ENCODE peak calls at places on chromosomes 2 and 18, in seven cellular contexts. R is retinal pigment epithelial cell; F is renal cortical epithelial cell; Q is activated CD8-positive, alpha-beta memory T cell treated with anti-CD3 and anti-CD28 coated beads for 48 hours; I is HFFc6; W is T-helper 1 cell; M is neural crest cell. J is an unnamed sample.

GRCh38 chr2:173763641-173764040 is 201.5 kb downstream of the SP3 start:
- DNase-seq in R (no peak), F (no peak), Q (no peak), I (no peak), W (no peak), M (no peak), J (no peak)

GRCh38 chr2:120419073-120419472 is 73.1 kb downstream of the INHBB start:
- DNase-seq in R (no peak), F (no peak), Q (no peak), I (no peak), W (no peak), M (no peak), J (peak)

GRCh38 chr18:13791181-13791580 is 32.8 kb upstream of the MC5R start:
- DNase-seq in R (no peak), F (peak), Q (no peak), I (no peak), W (no peak), M (no peak), J (no peak)

GRCh38 chr2:8965573-8965972 is 37.9 kb downstream of the MBOAT2 start:
- DNase-seq in R (no peak), F (no peak), Q (no peak), I (no peak), W (no peak), M (no peak), J (no peak)

GRCh38 chr2:19607400-19607799 is 249.0 kb upstream of the OSR1 start:
- DNase-seq in R (no peak), F (peak), Q (no peak), I (peak), W (no peak), M (no peak), J (no peak)

GRCh38 chr18:77761332-77761731 is 511.7 kb downstream of the GALR1 start:
- DNase-seq in R (no peak), F (no peak), Q (no peak), I (no peak), W (no peak), M (no peak), J (no peak)

GRCh38 chr2:231015462-231015861 is 19.5 kb downstream of the SPATA3 start:
- DNase-seq in R (no peak), F (no peak), Q (no peak), I (no peak), W (no peak), M (peak), J (no peak)

GRCh38 chr2:236208281-236208900 is 40.2 kb upstream of the GBX2 start:
- DNase-seq in R (no peak), F (no peak), Q (no peak), I (no peak), W (no peak), M (no peak), J (no peak)

GRCh38 chr2:152406836-152407161 is 71.8 kb downstream of the FMNL2 start:
- DNase-seq in R (no peak), F (peak), Q (no peak), I (no peak), W (no peak), M (no peak), J (no peak)

GRCh38 chr18:48962252-48962856 is 11.6 kb upstream of the SMAD7 start:
- DNase-seq in R (no peak), F (no peak), Q (no peak), I (no peak), W (no peak), M (no peak), J (no peak)

GRCh38 chr2:185201063-185201462 is 537.5 kb upstream of the FSIP2 start:
- DNase-seq in R (peak), F (no peak), Q (no peak), I (no peak), W (no peak), M (no peak), J (no peak)

GRCh38 chr2:17962874-17963273 is 84.4 kb downstream of the KCNS3 start:
- DNase-seq in R (no peak), F (peak), Q (no peak), I (no peak), W (no peak), M (no peak), J (no peak)

J was measured in breast epithelium.